ENCODE peak calls at places on chromosomes 5 and 9, in seven cellular contexts. U is left ventricle myocardium inferior, P is MM.1S, B is pancreas, Z is HCT116, W is GM23248, I is colonic mucosa. S is an unnamed sample. For H3K4me1, the result is how much of the 10 kb centered on the place peaks cover.

GRCh38 chr9:106405871-106406435 is 457.0 kb upstream of the ZNF462 start:
- DNase-seq in Z (no peak), P (no peak), B (no peak), I (no peak), W (no peak), U (no peak), S (no peak)

GRCh38 chr9:112819635-112820496 is 69.3 kb downstream of the SNX30 start:
- DNase-seq in U (peak), B (peak), Z (peak), P (peak), W (peak), I (peak), S (peak)

GRCh38 chr5:54415896-54416640 is 39.4 kb upstream of the HSPB3 start:
- DNase-seq in U (no peak), Z (no peak), P (peak), I (no peak), B (no peak), W (peak), S (no peak)

GRCh38 chr5:32538031-32538547 is 47.3 kb upstream of the SUB1 start:
- DNase-seq in B (no peak), I (no peak), Z (no peak), P (peak), U (peak), W (no peak), S (no peak)

GRCh38 chr5:10990626-10991025 is 229.6 kb upstream of the DAP start:
- DNase-seq in P (no peak), U (no peak), B (no peak), W (no peak), I (no peak), Z (no peak), S (no peak)

GRCh38 chr5:75668988-75669760 is 48.1 kb downstream of the POC5 start:
- DNase-seq in Z (no peak), B (peak), I (peak), P (peak), U (no peak), W (no peak), S (no peak)

GRCh38 chr9:79575560-79575959 is 3.8 kb downstream of the TLE4 start:
- DNase-seq in U (no peak), P (no peak), Z (no peak), I (no peak), W (peak), B (no peak), S (no peak)

GRCh38 chr5:28896949-28897348 is 1858.6 kb upstream of the CDH9 start:
- DNase-seq in I (no peak), B (no peak), W (no peak), U (no peak), Z (no peak), P (no peak), S (no peak)

GRCh38 chr5:175743676-175744210 is 85.9 kb downstream of the HRH2 start:
- DNase-seq in I (no peak), P (no peak), W (peak), U (no peak), Z (no peak), B (no peak), S (no peak)

GRCh38 chr5:36680066-36680465 is 73.7 kb downstream of the SLC1A3 start:
- DNase-seq in B (no peak), Z (no peak), I (no peak), U (peak), W (no peak), P (no peak), S (peak)

GRCh38 chr5:52502591-52502990 is 285.1 kb upstream of the ITGA1 start:
- DNase-seq in B (no peak), U (no peak), W (no peak), Z (no peak), P (no peak), I (no peak), S (no peak)

GRCh38 chr9:4077499-4078102 is 222.3 kb downstream of the GLIS3 start:
- DNase-seq in I (peak), B (peak), Z (peak), P (peak), U (peak), W (peak), S (peak)

GRCh38 chr5:35785601-35786085 is 71.0 kb upstream of the IL7R start:
- DNase-seq in B (no peak), W (no peak), I (no peak), Z (no peak), P (no peak), U (no peak), S (no peak)

GRCh38 chr9:93599571-93600403 is 23.4 kb downstream of the PHF2 start:
- DNase-seq in Z (no peak), P (no peak), I (no peak), W (no peak), U (no peak), B (no peak), S (peak)

GRCh38 chr5:158812381-158812780 is 287.3 kb downstream of the EBF1 start:
- DNase-seq in I (peak), P (no peak), B (no peak), W (no peak), Z (no peak), U (peak), S (no peak)

GRCh38 chr9:16659096-16659495 is 211.4 kb downstream of the BNC2 start:
- DNase-seq in Z (no peak), B (no peak), W (no peak), P (no peak), U (no peak), I (no peak), S (no peak)

GRCh38 chr5:168946363-168946762 is 354.6 kb downstream of the SLIT3 start:
- DNase-seq in W (peak), I (no peak), U (no peak), Z (no peak), B (no peak), P (no peak), S (no peak)

GRCh38 chr9:13412323-13412722 is 132.8 kb upstream of the MPDZ start:
- DNase-seq in B (no peak), W (peak), P (no peak), I (no peak), U (no peak), Z (no peak), S (no peak)

GRCh38 chr5:32522429-32523143 is 62.8 kb upstream of the SUB1 start:
- DNase-seq in B (no peak), U (no peak), P (no peak), I (no peak), Z (no peak), W (peak), S (no peak)

GRCh38 chr9:33924978-33925797 is 108.2 kb downstream of the UBE2R2 start:
- DNase-seq in I (peak), W (peak), U (peak), Z (peak), P (peak), B (peak), S (no peak)

GRCh38 chr5:181243521-181244307 is at the start of gene RACK1:
- DNase-seq in U (peak), P (peak), I (peak), B (peak), Z (peak), W (peak), S (peak)

GRCh38 chr5:12269164-12269563 is 364.9 kb upstream of the CTNND2 start:
- DNase-seq in P (no peak), W (no peak), I (no peak), Z (no peak), B (no peak), U (no peak), S (no peak)

GRCh38 chr9:18274693-18275092 is 199.3 kb upstream of the ADAMTSL1 start:
- DNase-seq in U (no peak), W (peak), P (no peak), I (no peak), B (no peak), Z (no peak), S (no peak)

GRCh38 chr9:15136646-15137045 is 170.4 kb downstream of the TTC39B start:
- DNase-seq in W (peak), U (no peak), I (no peak), B (no peak), P (peak), Z (peak), S (no peak)

GRCh38 chr9:98383758-98384157 is 128.3 kb upstream of the TBC1D2 start:
- DNase-seq in W (peak), B (no peak), Z (no peak), U (no peak), I (no peak), P (no peak), S (no peak)

GRCh38 chr9:124251188-124251587 is 6.6 kb upstream of the NEK6 start:
- DNase-seq in U (no peak), W (no peak), I (no peak), Z (no peak), P (no peak), B (no peak), S (peak)

GRCh38 chr9:2363138-2363745 is 258.3 kb upstream of the VLDLR start:
- DNase-seq in W (no peak), Z (no peak), B (no peak), U (no peak), P (no peak), I (no peak), S (no peak)

GRCh38 chr9:2367970-2368369 is 253.6 kb upstream of the VLDLR start:
- DNase-seq in Z (no peak), W (no peak), I (no peak), B (no peak), U (no peak), P (no peak), S (no peak)

GRCh38 chr9:2359821-2360220 is 261.8 kb upstream of the VLDLR start:
- DNase-seq in U (no peak), I (no peak), P (no peak), W (no peak), Z (no peak), B (no peak), S (no peak)

GRCh38 chr9:2356391-2356790 is 265.2 kb upstream of the VLDLR start:
- DNase-seq in I (no peak), P (no peak), Z (no peak), W (no peak), B (no peak), U (no peak), S (no peak)

DNA sequence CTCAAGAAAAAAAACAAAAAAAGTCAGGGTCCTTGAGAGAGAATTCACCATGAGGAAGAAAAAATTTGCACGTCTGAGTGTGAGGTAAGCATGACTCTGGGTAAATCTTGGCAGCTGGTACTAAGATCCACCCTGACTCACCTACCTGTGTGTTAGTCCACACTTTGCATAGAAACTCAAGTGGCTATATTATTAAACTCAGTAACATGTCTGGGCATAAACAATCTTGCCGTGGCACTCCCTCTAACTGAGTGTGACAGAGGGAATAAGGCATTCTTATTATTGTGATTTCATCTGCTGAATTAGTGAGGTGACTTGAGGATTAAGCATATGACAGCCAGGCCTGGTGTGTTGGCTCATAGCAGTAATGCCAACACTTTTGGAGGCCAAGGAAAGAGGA is 259.4 kb upstream of the VLDLR start:
- DNase-seq in B (no peak), Z (no peak), P (no peak), I (no peak), U (no peak), W (no peak), S (no peak)
- H3K27ac ChIP-seq in B (no peak), Z (no peak), P (no peak), I (no peak), U (no peak), W (no peak), S (no peak)

DNA sequence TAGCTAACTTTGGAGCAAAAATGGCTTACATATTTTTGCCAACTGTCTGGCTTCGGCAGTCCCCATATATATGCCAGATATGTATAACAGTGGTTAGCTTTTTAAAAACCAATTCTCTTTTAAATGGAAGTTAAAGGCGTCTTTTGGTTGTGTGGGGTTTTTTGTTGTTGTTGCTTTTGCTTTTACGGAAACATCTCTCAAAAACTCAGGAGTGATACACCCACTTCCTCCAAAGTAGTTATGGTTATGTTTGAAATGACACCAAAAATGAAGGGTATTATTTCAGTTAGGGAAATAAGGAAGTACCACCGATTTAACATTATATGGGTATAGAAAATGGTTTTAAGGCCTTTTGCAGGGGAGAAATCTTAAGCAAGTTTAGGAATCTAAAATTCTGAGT is 2.3 kb downstream of the CNOT8 start:
- DNase-seq in P (no peak), Z (no peak), U (no peak), W (peak), I (no peak), B (no peak), S (no peak)
- H3K4me1 ChIP-seq in P (under half), Z (under half), U (half or more), W (under half), I (under half), B (under half), S (under half)

GRCh38 chr5:64149268-64149667 is 16.4 kb upstream of the RNF180 start:
- DNase-seq in P (no peak), Z (no peak), U (no peak), I (no peak), W (no peak), B (no peak), S (no peak)

GRCh38 chr5:64144429-64145215 is 21.0 kb upstream of the RNF180 start:
- DNase-seq in P (no peak), W (peak), I (no peak), U (no peak), B (no peak), Z (no peak), S (no peak)

GRCh38 chr5:64149857-64150521 is 15.7 kb upstream of the RNF180 start:
- DNase-seq in W (no peak), I (no peak), P (no peak), U (no peak), B (no peak), Z (no peak), S (no peak)

GRCh38 chr5:64147379-64147778 is 18.3 kb upstream of the RNF180 start:
- DNase-seq in Z (no peak), I (no peak), B (no peak), W (no peak), U (no peak), P (no peak), S (no peak)

GRCh38 chr5:64147849-64148441 is 17.7 kb upstream of the RNF180 start:
- DNase-seq in B (peak), U (peak), P (peak), I (peak), W (peak), Z (peak), S (peak)
- H3K27ac ChIP-seq in B (no peak), U (no peak), P (no peak), I (no peak), W (no peak), Z (no peak), S (no peak)

GRCh38 chr9:130197386-130197785 is 25.2 kb downstream of the NCS1 start:
- DNase-seq in U (no peak), B (no peak), I (no peak), Z (no peak), P (no peak), W (no peak), S (no peak)

GRCh38 chr9:130200038-130200979 is 28.1 kb downstream of the NCS1 start:
- DNase-seq in U (no peak), I (no peak), Z (no peak), B (no peak), W (peak), P (no peak), S (no peak)

GRCh38 chr9:130199605-130200004 is 27.4 kb downstream of the NCS1 start:
- DNase-seq in P (no peak), W (peak), B (no peak), I (no peak), Z (no peak), U (no peak), S (no peak)

GRCh38 chr9:130197888-130198287 is 25.7 kb downstream of the NCS1 start:
- DNase-seq in I (no peak), Z (no peak), P (no peak), U (no peak), B (no peak), W (no peak), S (no peak)

DNA sequence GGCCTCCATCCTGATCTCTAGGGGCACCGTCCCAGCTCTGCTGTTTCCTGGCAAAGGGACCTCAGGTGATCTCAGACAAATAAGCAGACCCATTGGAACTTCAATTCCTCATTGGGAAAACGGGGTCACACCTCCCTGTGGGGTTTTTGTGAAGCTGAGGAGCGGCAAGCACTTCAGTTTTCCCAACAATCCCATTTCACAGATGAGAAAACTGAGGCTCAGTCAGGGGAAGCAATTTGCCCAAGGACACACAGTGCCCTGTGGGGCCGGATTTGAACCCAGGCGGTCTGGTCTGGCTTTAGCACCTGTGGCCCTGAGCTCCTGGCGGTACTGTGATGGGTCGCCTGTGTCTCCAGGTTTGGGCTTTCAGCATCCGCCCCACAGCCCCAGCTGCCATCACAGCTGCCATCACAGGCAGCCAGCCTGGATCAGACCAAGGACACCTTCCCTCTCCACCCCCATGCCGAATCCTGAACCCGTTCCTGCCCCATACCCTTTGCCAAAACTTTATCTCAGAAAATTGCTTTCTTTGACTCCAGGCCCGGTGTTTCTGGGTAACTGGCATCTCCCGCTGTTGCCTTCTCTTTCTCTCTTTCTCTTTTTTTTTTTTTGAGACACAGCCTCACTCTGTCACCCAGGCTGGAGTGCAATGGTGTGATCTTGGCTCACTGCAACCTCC is 26.4 kb downstream of the NCS1 start:
- DNase-seq in P (no peak), U (no peak), B (peak), W (no peak), I (no peak), Z (no peak), S (no peak)
- H3K4me1 ChIP-seq in P (under half), U (under half), B (under half), W (under half), I (under half), Z (under half), S (under half)

S was measured in aorta.